ENCODE peak calls at places on chromosomes 12 and 14, in six cellular contexts. L is IMR-90, F is H1, I is neuronal stem cell, V is mesendoderm, N is mesenchymal stem cell. Q is an unnamed sample.
A peak's percentile ranks its signal among the peaks of the same experiment; 100 is the strongest.

GRCh38 chr14:104403421-104404220 is 175.9 kb upstream of the C14orf180 start:
- DNase-seq in L (no peak), F (no peak), I (no peak), V (no peak), N (no peak), Q (peak; percentile 22)

GRCh38 chr14:31894351-31894750 is 182.8 kb upstream of the ARHGAP5 start:
- DNase-seq in N (no peak), F (no peak), V (no peak), I (no peak), L (no peak), Q (no peak)

GRCh38 chr12:120709976-120710804 is at the start of gene UNC119B:
- DNase-seq in V (peak; percentile 74), N (peak; percentile 54), L (peak; percentile 33), I (peak; percentile 64), F (no peak), Q (peak; percentile 89)

GRCh38 chr14:102933618-102934231 is 11.3 kb downstream of the AMN start:
- DNase-seq in N (no peak), F (no peak), V (no peak), L (no peak), I (no peak), Q (no peak)

GRCh38 chr12:120710805-120711296 is 593 bp downstream of the UNC119B start:
- DNase-seq in N (peak; percentile 18), L (no peak), V (peak; percentile 54), F (no peak), I (no peak), Q (peak; percentile 41)

GRCh38 chr12:68908076-68908475 is 24.9 kb downstream of the CPM start:
- DNase-seq in F (no peak), L (no peak), V (no peak), I (no peak), N (no peak), Q (no peak)

GRCh38 chr12:81083018-81083417 is 5.1 kb downstream of the ACSS3 start:
- DNase-seq in L (no peak), I (no peak), V (no peak), N (no peak), F (no peak), Q (no peak)

GRCh38 chr12:121626853-121627623 is 708 bp downstream of the ORAI1 start:
- DNase-seq in L (peak; percentile 61), I (peak; percentile 48), V (peak; percentile 91), N (peak; percentile 87), F (peak; percentile 27), Q (peak; percentile 82)

GRCh38 chr14:52267501-52268190 is at the start of gene PTGDR:
- DNase-seq in L (no peak), F (no peak), V (peak; percentile 57), I (peak; percentile 30), N (peak; percentile 21), Q (peak; percentile 59)

GRCh38 chr12:94977766-94978468 is 25.6 kb downstream of the NDUFA12 start:
- DNase-seq in V (no peak), F (no peak), I (no peak), L (no peak), N (no peak), Q (no peak)

GRCh38 chr12:18257251-18257650 is 4.1 kb upstream of the PIK3C2G start:
- DNase-seq in V (no peak), N (no peak), L (no peak), F (no peak), I (no peak), Q (no peak)

GRCh38 chr12:78375461-78375860 is 489.1 kb upstream of the SYT1 start:
- DNase-seq in V (no peak), N (no peak), L (no peak), I (no peak), F (no peak), Q (no peak)

GRCh38 chr12:22935090-22935489 is 310.1 kb downstream of the ETNK1 start:
- DNase-seq in I (no peak), L (no peak), N (no peak), F (no peak), V (peak; percentile 28), Q (peak; percentile 50)

GRCh38 chr14:62251237-62251636 is 489.0 kb downstream of the SNAPC1 start:
- DNase-seq in I (no peak), V (peak; percentile 24), F (no peak), N (no peak), L (no peak), Q (no peak)

GRCh38 chr12:72359416-72359815 is 87.2 kb downstream of the TRHDE start:
- DNase-seq in F (no peak), V (no peak), L (no peak), N (no peak), I (no peak), Q (no peak)

GRCh38 chr12:32062841-32063240 is 43.8 kb upstream of the BICD1 start:
- DNase-seq in V (no peak), N (no peak), I (no peak), L (no peak), F (no peak), Q (no peak)

GRCh38 chr12:77553976-77554619 is 276.6 kb upstream of the NAV3 start:
- DNase-seq in I (no peak), L (no peak), N (no peak), V (no peak), F (no peak), Q (no peak)

GRCh38 chr12:21305666-21306065 is 29.1 kb downstream of the SLCO1A2 start:
- DNase-seq in N (no peak), V (no peak), I (no peak), F (no peak), L (no peak), Q (no peak)

GRCh38 chr12:29149691-29150382 is 759 bp downstream of the FAR2 start:
- DNase-seq in I (no peak), F (no peak), V (peak; percentile 38), N (no peak), L (no peak), Q (peak; percentile 56)

GRCh38 chr14:59126714-59127436 is 61.6 kb upstream of the DAAM1 start:
- DNase-seq in I (peak; percentile 48), L (peak; percentile 64), V (peak; percentile 67), F (no peak), N (peak; percentile 68), Q (no peak)

GRCh38 chr14:47189911-47190503 is 485.4 kb downstream of the MDGA2 start:
- DNase-seq in V (no peak), I (no peak), L (no peak), F (no peak), N (no peak), Q (no peak)

GRCh38 chr12:129949652-129950051 is 45.8 kb upstream of the TMEM132D start:
- DNase-seq in I (no peak), F (no peak), N (no peak), L (no peak), V (no peak), Q (no peak)

GRCh38 chr12:1531160-1531653 is 63.2 kb downstream of the FBXL14 start:
- DNase-seq in L (no peak), N (peak; percentile 23), I (no peak), F (no peak), V (no peak), Q (peak; percentile 40)

GRCh38 chr14:42222924-42223471 is 616.3 kb downstream of the LRFN5 start:
- DNase-seq in I (no peak), F (no peak), N (peak; percentile 60), L (peak; percentile 83), V (no peak), Q (no peak)

GRCh38 chr14:99603471-99603933 is 505 bp downstream of the CCDC85C start:
- DNase-seq in V (peak; percentile 77), F (no peak), I (no peak), L (peak; percentile 49), N (peak; percentile 42), Q (peak; percentile 56)

GRCh38 chr14:99605299-99605961 is 1.4 kb upstream of the CCDC85C start:
- DNase-seq in V (peak; percentile 51), F (no peak), L (peak; percentile 74), N (peak; percentile 57), I (no peak), Q (peak; percentile 49)

GRCh38 chr14:99602788-99603415 is 1.1 kb downstream of the CCDC85C start:
- DNase-seq in V (no peak), N (no peak), L (no peak), I (no peak), F (no peak), Q (no peak)

GRCh38 chr14:99604766-99605298 is 825 bp upstream of the CCDC85C start:
- DNase-seq in L (peak; percentile 33), I (no peak), N (peak; percentile 61), F (no peak), V (peak; percentile 63), Q (no peak)

DNA sequence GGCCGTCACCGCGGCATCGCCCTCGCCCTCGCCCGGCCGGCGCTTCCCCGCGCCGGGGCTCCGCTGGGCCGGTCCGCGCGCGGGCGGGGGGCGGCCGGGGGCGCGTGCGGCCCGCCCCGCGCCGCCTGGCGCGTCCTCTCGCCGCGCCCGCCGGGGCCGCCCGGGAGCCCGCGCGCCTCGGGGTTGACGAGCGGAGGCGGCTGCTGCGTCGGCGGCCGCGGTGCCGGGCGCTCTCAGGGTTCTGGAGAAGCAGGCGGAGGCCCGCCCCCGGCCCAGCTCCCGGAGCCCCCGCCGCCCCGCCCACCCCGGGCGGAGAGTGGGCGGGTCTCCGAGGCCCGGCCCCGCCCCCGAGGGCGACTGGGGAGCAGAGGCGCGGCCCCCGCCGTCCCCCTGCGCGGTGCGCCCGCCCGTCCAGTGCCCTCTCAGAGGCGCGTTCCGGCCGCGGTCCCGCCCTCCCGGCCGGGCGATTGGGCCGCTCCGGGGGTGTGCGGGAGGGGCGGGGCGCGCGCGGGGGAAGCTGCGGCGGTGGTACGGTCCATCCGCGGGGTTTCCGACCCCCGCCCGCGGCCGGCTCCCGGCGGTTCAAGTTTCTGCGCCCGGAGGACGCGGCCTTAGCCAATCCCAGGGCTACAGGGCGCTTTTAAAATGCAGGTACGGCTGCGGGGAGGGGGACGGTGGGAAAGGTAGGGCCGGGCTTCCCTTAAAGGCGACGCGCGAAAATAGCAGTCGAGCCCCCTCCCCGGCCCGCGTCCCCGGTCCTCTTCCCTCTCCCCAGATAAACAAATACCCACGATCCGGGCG is at the start of gene CCDC85C:
- DNase-seq in N (peak; percentile 92), V (peak; percentile 98), I (peak; percentile 98), L (peak; percentile 94), F (peak; percentile 82), Q (peak; percentile 97)
- H2BK5ac ChIP-seq in N (no peak within 1 kb of the TSS), V (no peak within 1 kb of the TSS), I (peak within 1 kb of the TSS; percentile 94), L (peak within 1 kb of the TSS; percentile 83), F (peak within 1 kb of the TSS; percentile 77), Q (no peak within 1 kb of the TSS)

GRCh38 chr12:3644103-3644502 is 108.8 kb downstream of the CRACR2A start:
- DNase-seq in L (no peak), F (no peak), I (no peak), N (no peak), V (no peak), Q (no peak)

GRCh38 chr12:3651585-3652424 is 101.1 kb downstream of the CRACR2A start:
- DNase-seq in V (peak; percentile 65), I (no peak), L (no peak), N (no peak), F (no peak), Q (no peak)

GRCh38 chr12:3646561-3647241 is 106.2 kb downstream of the CRACR2A start:
- DNase-seq in V (peak; percentile 33), L (no peak), N (no peak), I (no peak), F (no peak), Q (no peak)

GRCh38 chr12:3647504-3647903 is 105.4 kb downstream of the CRACR2A start:
- DNase-seq in I (no peak), V (no peak), N (no peak), F (no peak), L (no peak), Q (no peak)
- H2BK15ac ChIP-seq in I (no peak overlapping the region), V (no peak overlapping the region), N (no peak overlapping the region), F (no peak overlapping the region), L (no peak overlapping the region), Q (no peak overlapping the region)

GRCh38 chr12:92432724-92433281 is 270.0 kb upstream of the PLEKHG7 start:
- DNase-seq in F (no peak), I (no peak), N (no peak), V (no peak), L (no peak), Q (no peak)
- H3K4me1 ChIP-seq in F (no peaks in the 10 kb centered on the region), I (no peaks in the 10 kb centered on the region), N (no peaks in the 10 kb centered on the region), V (no peaks in the 10 kb centered on the region), L (no peaks in the 10 kb centered on the region), Q (no peaks in the 10 kb centered on the region)

GRCh38 chr14:23146423-23146910 is 27.4 kb upstream of the CEBPE start:
- DNase-seq in F (no peak), L (no peak), I (no peak), V (peak; percentile 64), N (no peak), Q (no peak)
- H2BK5ac ChIP-seq in F (no peak overlapping the region), L (no peak overlapping the region), I (no peak overlapping the region), V (no peak overlapping the region), N (no peak overlapping the region), Q (no peak overlapping the region)